ENCODE peak calls at places on chromosomes 12 and 14, in ten cellular contexts. H is naive thymus-derived CD8-positive, alpha-beta T cell; B is C1 segment of cervical spinal cord; M is HuH-7.5; T is astrocyte of the cerebellum; X is HFF-Myc; G is NCI-H1092; U is AG08396; Y is CD8-positive, alpha-beta memory T cell; I is psoas muscle. A is an unnamed sample.

GRCh38 chr14:105591052-105591451 is 64.7 kb downstream of the TMEM121 start:
- DNase-seq in H (no peak), M (no peak), Y (no peak), I (no peak), X (no peak), U (no peak), B (no peak), G (no peak), T (no peak), A (no peak)

GRCh38 chr14:68781161-68782021 is 11.5 kb downstream of the ZFP36L1 start:
- DNase-seq in M (no peak), T (no peak), Y (peak), G (no peak), I (no peak), X (no peak), U (no peak), B (no peak), H (peak), A (no peak)

GRCh38 chr12:30134229-30134628 is 350.5 kb upstream of the TMTC1 start:
- DNase-seq in X (no peak), B (no peak), U (no peak), T (no peak), G (no peak), H (no peak), M (no peak), Y (no peak), I (no peak), A (no peak)

GRCh38 chr12:132449565-132450390 is 40.2 kb upstream of the FBRSL1 start:
- DNase-seq in H (no peak), X (no peak), U (no peak), M (no peak), I (no peak), G (no peak), Y (peak), T (no peak), B (no peak), A (no peak)

GRCh38 chr12:40903040-40903439 is 210.8 kb downstream of the CNTN1 start:
- DNase-seq in G (no peak), T (no peak), Y (no peak), M (no peak), B (no peak), U (no peak), I (no peak), H (no peak), X (no peak), A (peak)

GRCh38 chr12:7241404-7242005 is 52.0 kb downstream of the PEX5 start:
- DNase-seq in B (no peak), Y (no peak), I (no peak), H (no peak), G (no peak), M (no peak), U (peak), X (peak), T (no peak), A (no peak)

GRCh38 chr12:111244673-111245072 is 124.2 kb downstream of the PHETA1 start:
- DNase-seq in T (no peak), B (no peak), X (no peak), H (no peak), M (no peak), I (no peak), G (no peak), Y (no peak), U (no peak), A (no peak)

GRCh38 chr12:95462551-95462950 is 11.4 kb upstream of the METAP2 start:
- DNase-seq in H (no peak), X (no peak), T (no peak), Y (no peak), G (no peak), I (no peak), B (no peak), U (no peak), M (no peak), A (no peak)

GRCh38 chr12:102513272-102513671 is 32.9 kb upstream of the IGF1 start:
- DNase-seq in U (no peak), I (no peak), M (no peak), Y (no peak), T (no peak), G (no peak), H (no peak), X (no peak), B (no peak), A (no peak)

GRCh38 chr14:82854851-82855250 is 1321.2 kb upstream of the SEL1L start:
- DNase-seq in I (no peak), M (no peak), X (no peak), H (no peak), U (no peak), B (no peak), T (no peak), Y (no peak), G (no peak), A (no peak)

GRCh38 chr12:52634266-52635056 is 16.1 kb upstream of the KRT73 start:
- DNase-seq in G (peak), B (peak), I (peak), M (no peak), X (no peak), Y (no peak), H (no peak), U (no peak), T (no peak), A (peak)

GRCh38 chr14:61472801-61473376 is 151.5 kb downstream of the PRKCH start:
- DNase-seq in H (peak), T (no peak), G (no peak), X (no peak), I (no peak), M (no peak), Y (peak), B (no peak), U (no peak), A (no peak)

GRCh38 chr14:89171168-89171567 is 245.9 kb downstream of the FOXN3 start:
- DNase-seq in B (no peak), X (no peak), M (no peak), H (no peak), I (no peak), Y (no peak), T (no peak), U (no peak), G (no peak), A (no peak)

GRCh38 chr14:72070458-72070857 is 138.2 kb downstream of the RGS6 start:
- DNase-seq in G (no peak), H (no peak), I (no peak), M (no peak), U (no peak), X (no peak), Y (no peak), T (no peak), B (no peak), A (no peak)

GRCh38 chr14:20855652-20856291 is 35.4 kb upstream of the RNASE3 start:
- DNase-seq in H (peak), G (no peak), Y (peak), M (peak), B (peak), T (peak), X (peak), U (peak), I (peak), A (peak)

GRCh38 chr12:93759512-93760081 is 82.4 kb downstream of the CRADD start:
- DNase-seq in X (no peak), Y (no peak), I (no peak), B (no peak), G (no peak), H (no peak), U (no peak), M (peak), T (no peak), A (no peak)

GRCh38 chr14:104587641-104588040 is 8.1 kb downstream of the C14orf180 start:
- DNase-seq in T (no peak), H (no peak), Y (no peak), X (no peak), I (no peak), U (no peak), M (no peak), B (no peak), G (no peak), A (no peak)

GRCh38 chr14:24066490-24067132 is 4.8 kb upstream of the CPNE6 start:
- DNase-seq in M (no peak), X (no peak), I (no peak), G (no peak), U (no peak), H (no peak), T (no peak), B (no peak), Y (no peak), A (no peak)

GRCh38 chr12:105672576-105672975 is 342.1 kb downstream of the C12orf75 start:
- DNase-seq in B (no peak), M (no peak), H (no peak), X (no peak), I (peak), U (no peak), T (no peak), Y (no peak), G (no peak), A (no peak)

GRCh38 chr12:115542656-115543055 is 734.8 kb downstream of the MED13L start:
- DNase-seq in M (no peak), Y (no peak), T (no peak), B (no peak), U (no peak), I (no peak), X (no peak), H (no peak), G (no peak), A (no peak)

GRCh38 chr14:28765169-28765906 is 1.2 kb upstream of the FOXG1 start:
- DNase-seq in G (peak), T (no peak), Y (no peak), B (no peak), U (no peak), X (no peak), M (no peak), H (no peak), I (no peak), A (no peak)

GRCh38 chr14:100891501-100892445 is 11.7 kb downstream of the RTL1 start:
- DNase-seq in G (no peak), M (no peak), T (no peak), U (no peak), Y (peak), H (no peak), X (no peak), B (no peak), I (no peak), A (no peak)

GRCh38 chr12:52741378-52742195 is 35.6 kb downstream of the KRT76 start:
- DNase-seq in B (no peak), G (no peak), H (peak), U (peak), X (peak), Y (peak), I (peak), M (peak), T (peak), A (peak)

GRCh38 chr14:101594511-101595148 is 33.3 kb downstream of the DIO3 start:
- DNase-seq in Y (peak), B (no peak), G (no peak), U (no peak), I (no peak), M (no peak), T (no peak), H (no peak), X (no peak), A (no peak)

GRCh38 chr14:49882826-49883694 is 9.8 kb upstream of the ARF6 start:
- DNase-seq in X (no peak), Y (no peak), U (no peak), H (no peak), M (no peak), I (no peak), G (no peak), B (no peak), T (no peak), A (no peak)

GRCh38 chr14:68955164-68955921 is 23.8 kb downstream of the ACTN1 start:
- DNase-seq in H (no peak), G (no peak), U (no peak), X (no peak), B (no peak), T (no peak), Y (no peak), M (no peak), I (peak), A (no peak)

GRCh38 chr14:99156026-99156425 is 116.0 kb downstream of the BCL11B start:
- DNase-seq in H (no peak), U (no peak), I (no peak), M (no peak), B (no peak), G (peak), T (no peak), X (no peak), Y (no peak), A (no peak)

GRCh38 chr14:95577067-95577800 is 42.4 kb downstream of the GLRX5 start:
- DNase-seq in H (no peak), Y (no peak), I (no peak), X (no peak), B (no peak), M (no peak), T (no peak), G (no peak), U (no peak), A (no peak)

GRCh38 chr12:96211989-96212388 is 17.8 kb downstream of the ELK3 start:
- DNase-seq in M (no peak), I (no peak), U (no peak), H (no peak), X (no peak), T (no peak), G (no peak), Y (no peak), B (no peak), A (no peak)

GRCh38 chr14:39456702-39457250 is 24.5 kb upstream of the FBXO33 start:
- DNase-seq in Y (no peak), B (no peak), I (no peak), X (no peak), H (no peak), U (no peak), G (no peak), M (no peak), T (no peak), A (no peak)

GRCh38 chr12:32270818-32271710 is 128.3 kb upstream of the FGD4 start:
- DNase-seq in Y (no peak), U (no peak), I (no peak), X (peak), B (peak), G (no peak), H (no peak), M (no peak), T (no peak), A (no peak)

GRCh38 chr14:75299064-75299463 is 20.4 kb downstream of the FOS start:
- DNase-seq in X (no peak), H (no peak), I (peak), T (no peak), G (no peak), B (no peak), U (no peak), M (no peak), Y (no peak), A (no peak)

GRCh38 chr14:104101651-104102281 is 16.3 kb downstream of the ASPG start:
- DNase-seq in Y (peak), U (no peak), I (peak), H (no peak), B (no peak), X (no peak), T (no peak), G (no peak), M (no peak), A (no peak)

GRCh38 chr14:62445570-62445969 is 599.7 kb downstream of the KCNH5 start:
- DNase-seq in Y (no peak), I (no peak), X (no peak), M (no peak), G (no peak), B (no peak), T (no peak), U (no peak), H (no peak), A (no peak)

GRCh38 chr14:102221026-102221425 is 81.3 kb downstream of the WDR20 start:
- DNase-seq in T (no peak), U (no peak), G (no peak), M (no peak), X (no peak), B (no peak), Y (no peak), H (no peak), I (no peak), A (no peak)

GRCh38 chr14:69886843-69887242 is 7.6 kb downstream of the SMOC1 start:
- DNase-seq in B (no peak), X (no peak), G (no peak), Y (no peak), M (no peak), I (no peak), T (peak), H (no peak), U (peak), A (no peak)

GRCh38 chr14:24382103-24382377 is 14.1 kb downstream of the NFATC4 start:
- DNase-seq in X (no peak), Y (no peak), T (no peak), I (no peak), H (no peak), M (no peak), U (no peak), G (no peak), B (no peak), A (no peak)

GRCh38 chr14:97379091-97379531 is 581.9 kb downstream of the VRK1 start:
- DNase-seq in I (no peak), M (no peak), X (no peak), G (no peak), U (no peak), B (no peak), Y (peak), H (peak), T (no peak), A (no peak)

GRCh38 chr12:4006743-4007142 is 133.5 kb upstream of the PARP11 start:
- DNase-seq in T (no peak), X (no peak), U (no peak), G (no peak), M (no peak), B (no peak), I (no peak), Y (no peak), H (no peak), A (no peak)

GRCh38 chr12:114396153-114396868 is 9.6 kb downstream of the TBX5 start:
- DNase-seq in Y (no peak), U (no peak), B (no peak), X (no peak), I (no peak), G (no peak), M (no peak), H (no peak), T (no peak), A (no peak)

A was measured in hypothalamus.